ENCODE peak calls at places on chromosome 10, in nine cellular contexts. O, T, E, W, F, N, P, S and Y are unnamed samples.

GRCh38 chr10:58943960-58944359 is 232.5 kb upstream of the PHYHIPL start:
- DNase-seq in O (no peak), T (no peak), E (no peak), W (no peak), F (no peak), N (no peak), P (no peak), S (no peak), Y (no peak)

GRCh38 chr10:476458-476780 is 213.0 kb downstream of the DIP2C start:
- DNase-seq in O (no peak), T (no peak), E (no peak), W (no peak), F (no peak), N (no peak), P (no peak), S (no peak), Y (no peak)

GRCh38 chr10:26090762-26091161 is 125.8 kb upstream of the GAD2 start:
- DNase-seq in O (no peak), T (no peak), E (no peak), W (no peak), F (no peak), N (no peak), P (no peak), S (no peak), Y (no peak)

GRCh38 chr10:363152-363551 is 227.9 kb downstream of the ZMYND11 start:
- DNase-seq in O (no peak), T (no peak), E (no peak), W (no peak), F (no peak), N (no peak), P (no peak), S (no peak), Y (no peak)

GRCh38 chr10:33758299-33758698 is 423.8 kb upstream of the NRP1 start:
- DNase-seq in O (no peak), T (no peak), E (no peak), W (no peak), F (no peak), N (no peak), P (no peak), S (no peak), Y (no peak)

GRCh38 chr10:30821269-30821993 is 191.9 kb upstream of the LYZL2 start:
- DNase-seq in O (no peak), T (peak), E (no peak), W (no peak), F (peak), N (no peak), P (no peak), S (no peak), Y (no peak)

GRCh38 chr10:1553951-1554350 is 183.4 kb downstream of the ADARB2 start:
- DNase-seq in O (no peak), T (no peak), E (no peak), W (no peak), F (no peak), N (no peak), P (no peak), S (no peak), Y (no peak)

GRCh38 chr10:1290071-1290471 is 233.9 kb downstream of the WDR37 start:
- DNase-seq in O (no peak), T (peak), E (no peak), W (no peak), F (peak), N (no peak), P (no peak), S (no peak), Y (no peak)

GRCh38 chr10:130018253-130018652 is 54.2 kb upstream of the EBF3 start:
- DNase-seq in O (no peak), T (no peak), E (no peak), W (no peak), F (peak), N (no peak), P (peak), S (no peak), Y (peak)

GRCh38 chr10:130455791-130456190 is 319.6 kb downstream of the GLRX3 start:
- DNase-seq in O (no peak), T (no peak), E (no peak), W (no peak), F (no peak), N (no peak), P (no peak), S (no peak), Y (no peak)

GRCh38 chr10:107545717-107546116 is 381.2 kb upstream of the SORCS1 start:
- DNase-seq in O (no peak), T (no peak), E (no peak), W (no peak), F (no peak), N (no peak), P (no peak), S (no peak), Y (no peak)

GRCh38 chr10:43857206-43857952 is 208.7 kb upstream of the ZNF32 start:
- DNase-seq in O (peak), T (no peak), E (no peak), W (no peak), F (peak), N (no peak), P (no peak), S (no peak), Y (peak)

GRCh38 chr10:77832243-77832642 is 94.3 kb downstream of the DLG5 start:
- DNase-seq in O (no peak), T (no peak), E (no peak), W (no peak), F (no peak), N (no peak), P (no peak), S (no peak), Y (no peak)